ENCODE peak calls at places on chromosomes 16 and 17, in eight cellular contexts. Y, X, M, F, J, O, E and N are unnamed samples.

GRCh38 chr17:14061666-14062560 is 7.4 kb upstream of the COX10 start:
- DNase-seq in Y (no peak), M (no peak), O (peak; percentile 18), X (no peak), E (peak; percentile 93), F (peak; percentile 92), J (peak; percentile 93), N (no peak)

GRCh38 chr16:74874123-74874522 is 99.5 kb upstream of the FA2H start:
- DNase-seq in E (no peak), J (no peak), M (no peak), O (no peak), F (no peak), X (no peak), Y (no peak), N (no peak)

GRCh38 chr17:60941028-60941427 is 263.4 kb downstream of the BCAS3 start:
- DNase-seq in E (peak; percentile 97), Y (no peak), F (peak; percentile 88), J (peak; percentile 81), M (no peak), X (no peak), O (no peak), N (no peak)

GRCh38 chr17:65627892-65628622 is 66.6 kb upstream of the AXIN2 start:
- DNase-seq in J (peak; percentile 77), M (no peak), X (no peak), Y (no peak), O (peak; percentile 79), F (peak; percentile 80), E (peak; percentile 79), N (no peak)

GRCh38 chr16:85396879-85397871 is 215.9 kb upstream of the GSE1 start:
- DNase-seq in M (no peak), Y (no peak), X (no peak), E (no peak), F (no peak), J (no peak), O (no peak), N (no peak)

GRCh38 chr17:66965801-66966528 is 1.5 kb downstream of the CACNG4 start:
- DNase-seq in E (no peak), J (no peak), X (no peak), F (no peak), Y (no peak), M (no peak), O (no peak), N (no peak)

GRCh38 chr16:27503662-27504061 is 46.1 kb downstream of the GTF3C1 start:
- DNase-seq in E (peak; percentile 83), J (no peak), Y (no peak), O (no peak), X (no peak), F (peak; percentile 86), M (no peak), N (no peak)

GRCh38 chr17:1742371-1743093 is at the start of gene SERPINF2:
- DNase-seq in X (no peak), F (no peak), J (no peak), M (no peak), O (peak; percentile 34), Y (no peak), E (no peak), N (no peak)

GRCh38 chr17:6706996-6707395 is 6.2 kb downstream of the SLC13A5 start:
- DNase-seq in M (no peak), E (no peak), F (no peak), Y (no peak), J (no peak), O (no peak), X (no peak), N (no peak)

GRCh38 chr16:89855986-89856385 is 17.4 kb upstream of the TCF25 start:
- DNase-seq in F (no peak), J (no peak), E (no peak), O (no peak), M (no peak), X (no peak), Y (no peak), N (no peak)

GRCh38 chr17:81912441-81913309 is 1.5 kb upstream of the PCYT2 start:
- DNase-seq in X (no peak), Y (no peak), M (no peak), F (peak; percentile 27), E (no peak), J (no peak), O (no peak), N (no peak)

GRCh38 chr17:57271821-57272220 is 15.5 kb downstream of the MSI2 start:
- DNase-seq in O (no peak), X (no peak), M (no peak), Y (no peak), J (no peak), F (no peak), E (no peak), N (no peak)

GRCh38 chr17:68035131-68035522 is 408 bp upstream of the KPNA2 start:
- DNase-seq in X (peak; percentile 84), F (no peak), O (no peak), E (no peak), Y (no peak), M (no peak), J (no peak), N (no peak)

GRCh38 chr17:5533486-5534315 is 47.3 kb downstream of the MIS12 start:
- DNase-seq in E (no peak), J (peak; percentile 54), X (no peak), M (no peak), Y (no peak), O (peak; percentile 43), F (peak; percentile 36), N (no peak)

GRCh38 chr17:81018044-81018802 is 16.7 kb upstream of the BAIAP2 start:
- DNase-seq in M (no peak), Y (peak; percentile 49), J (no peak), O (no peak), E (peak; percentile 74), F (no peak), X (no peak), N (peak; percentile 23)

GRCh38 chr16:51035711-51036110 is 115.4 kb downstream of the SALL1 start:
- DNase-seq in J (no peak), X (no peak), F (no peak), E (no peak), Y (no peak), M (no peak), O (no peak), N (no peak)

GRCh38 chr17:74089869-74090464 is 113.5 kb upstream of the RPL38 start:
- DNase-seq in O (no peak), F (peak; percentile 13), J (peak; percentile 54), Y (no peak), E (peak; percentile 8), X (no peak), M (no peak), N (no peak)

GRCh38 chr16:67702130-67702529 is 17.0 kb downstream of the GFOD2 start:
- DNase-seq in F (no peak), E (no peak), Y (no peak), O (no peak), X (no peak), M (no peak), J (no peak), N (no peak)

GRCh38 chr17:50182783-50183438 is 17.1 kb downstream of the SGCA start:
- DNase-seq in E (peak; percentile 71), M (no peak), F (no peak), O (no peak), J (no peak), Y (no peak), X (no peak), N (no peak)

GRCh38 chr16:65120811-65121721 is 797 bp downstream of the CDH11 start:
- DNase-seq in Y (no peak), F (peak; percentile 30), M (no peak), X (no peak), J (no peak), E (peak; percentile 41), O (no peak), N (no peak)

GRCh38 chr16:59210955-59211541 is 476.9 kb upstream of the GOT2 start:
- DNase-seq in O (peak; percentile 79), E (peak; percentile 79), M (no peak), Y (no peak), F (peak; percentile 77), X (no peak), J (no peak), N (no peak)

GRCh38 chr17:37541880-37542675 is 52.4 kb downstream of the DUSP14 start:
- DNase-seq in F (no peak), E (peak; percentile 78), Y (no peak), M (no peak), J (peak; percentile 25), X (no peak), O (no peak), N (no peak)

GRCh38 chr17:47894498-47895253 is 1.4 kb upstream of the SP2 start:
- DNase-seq in E (no peak), M (no peak), J (no peak), F (no peak), Y (no peak), O (no peak), X (no peak), N (no peak)

GRCh38 chr16:74724820-74725549 is 24.3 kb upstream of the MLKL start:
- DNase-seq in F (peak; percentile 74), Y (no peak), X (no peak), J (peak; percentile 84), M (no peak), E (peak; percentile 76), O (peak; percentile 70), N (no peak)

GRCh38 chr16:483351-484075 is 44.0 kb upstream of the CAPN15 start:
- DNase-seq in Y (no peak), M (no peak), O (no peak), X (no peak), J (no peak), F (no peak), E (no peak), N (no peak)

GRCh38 chr17:64146418-64147109 is 16.6 kb upstream of the ERN1 start:
- DNase-seq in E (peak; percentile 79), F (peak; percentile 53), O (no peak), X (peak; percentile 47), M (peak; percentile 29), J (peak; percentile 38), Y (peak; percentile 53), N (peak; percentile 19)

GRCh38 chr16:81524382-81524781 is 79.8 kb downstream of the CMIP start:
- DNase-seq in O (no peak), X (no peak), F (no peak), M (peak; percentile 88), Y (peak; percentile 66), J (no peak), E (no peak), N (peak; percentile 45)

GRCh38 chr17:35896011-35896587 is 15.9 kb upstream of the CCL5 start:
- DNase-seq in E (no peak), Y (peak; percentile 26), M (peak; percentile 69), O (no peak), F (no peak), J (no peak), X (no peak), N (no peak)

GRCh38 chr17:66633322-66633965 is 201.5 kb upstream of the CACNG5 start:
- DNase-seq in M (no peak), J (peak; percentile 29), X (no peak), O (no peak), E (peak; percentile 50), F (peak; percentile 36), Y (no peak), N (peak; percentile 8)

GRCh38 chr17:41386227-41386626 is 4.1 kb upstream of the KRT34 start:
- DNase-seq in J (no peak), F (no peak), E (no peak), Y (no peak), X (no peak), O (no peak), M (no peak), N (no peak)

GRCh38 chr16:85227924-85228462 is 115.7 kb upstream of the CIBAR2 start:
- DNase-seq in F (peak; percentile 50), J (no peak), M (no peak), O (no peak), X (no peak), E (peak; percentile 69), Y (no peak), N (no peak)

GRCh38 chr17:43033947-43034622 is 9.1 kb downstream of the RND2 start:
- DNase-seq in M (no peak), J (no peak), O (no peak), F (no peak), E (no peak), Y (no peak), X (no peak), N (no peak)

GRCh38 chr17:65678534-65678933 is 117.1 kb upstream of the AXIN2 start:
- DNase-seq in Y (no peak), O (no peak), X (no peak), E (peak; percentile 54), J (no peak), F (no peak), M (no peak), N (no peak)

GRCh38 chr17:63455417-63455816 is 9.3 kb upstream of the CYB561 start:
- DNase-seq in M (no peak), F (peak; percentile 23), Y (no peak), O (no peak), J (no peak), E (peak; percentile 47), X (no peak), N (no peak)